ENCODE peak calls at places on chromosomes 6 and 20, in seven cellular contexts. G is natural killer cell, K is astrocyte of the cerebellum, T is fibroblast of the aortic adventitia, L is mesothelial cell of epicardium, Y is lung, P is WTC11. O is an unnamed sample.

GRCh38 chr6:81304486-81304885 is 448.0 kb downstream of the TENT5A start:
- DNase-seq in Y (no peak), L (no peak), T (peak; percentile 25), P (no peak), G (no peak), K (no peak), O (no peak)

GRCh38 chr20:17966432-17967312 is 1.9 kb downstream of the SNX5 start:
- DNase-seq in P (no peak), G (no peak), K (no peak), Y (no peak), L (no peak), T (peak; percentile 61), O (no peak)

GRCh38 chr20:11324990-11325389 is 592.7 kb upstream of the BTBD3 start:
- DNase-seq in P (no peak), K (no peak), Y (no peak), G (no peak), T (no peak), L (no peak), O (no peak)

GRCh38 chr6:108760158-108761050 is 87.8 kb upstream of the ARMC2 start:
- DNase-seq in G (no peak), Y (no peak), T (peak; percentile 55), L (no peak), K (peak; percentile 39), P (no peak), O (no peak)

GRCh38 chr6:41878961-41879405 is 16.2 kb downstream of the USP49 start:
- DNase-seq in Y (no peak), G (no peak), P (no peak), L (no peak), T (peak; percentile 56), K (peak; percentile 9), O (no peak)

GRCh38 chr6:6960571-6961251 is 147.1 kb upstream of the RREB1 start:
- DNase-seq in Y (no peak), P (no peak), G (no peak), T (no peak), L (no peak), K (no peak), O (no peak)

GRCh38 chr6:10414766-10415592 is at the start of gene TFAP2A:
- DNase-seq in L (peak; percentile 67), T (peak; percentile 73), K (no peak), G (no peak), P (peak; percentile 70), Y (no peak), O (no peak)

GRCh38 chr20:41308290-41308691 is 9.2 kb downstream of the ZHX3 start:
- DNase-seq in L (no peak), K (peak; percentile 83), P (no peak), T (peak; percentile 75), G (no peak), Y (no peak), O (no peak)

GRCh38 chr6:119497988-119498727 is 148.6 kb upstream of the MAN1A1 start:
- DNase-seq in K (no peak), T (no peak), L (no peak), P (no peak), G (no peak), Y (no peak), O (no peak)

GRCh38 chr6:56842602-56843475 is 112.1 kb upstream of the BEND6 start:
- DNase-seq in P (peak; percentile 72), T (peak; percentile 70), G (no peak), Y (no peak), L (peak; percentile 62), K (no peak), O (peak; percentile 52)

GRCh38 chr6:28252507-28252975 is 472 bp upstream of the ZKSCAN4 start:
- DNase-seq in T (no peak), G (no peak), L (peak; percentile 39), P (no peak), K (no peak), Y (no peak), O (no peak)

GRCh38 chr20:38946836-38947235 is 15.3 kb upstream of the DHX35 start:
- DNase-seq in T (no peak), G (no peak), Y (no peak), K (no peak), P (no peak), L (no peak), O (no peak)

GRCh38 chr20:7704021-7704420 is 236.2 kb downstream of the HAO1 start:
- DNase-seq in G (no peak), L (no peak), P (no peak), K (no peak), T (no peak), Y (no peak), O (no peak)

GRCh38 chr6:63805345-63805744 is 169.7 kb downstream of the PHF3 start:
- DNase-seq in P (no peak), T (no peak), K (no peak), L (no peak), Y (no peak), G (no peak), O (no peak)

GRCh38 chr6:138440296-138440695 is 36.3 kb downstream of the HEBP2 start:
- DNase-seq in Y (no peak), P (no peak), K (no peak), L (no peak), T (no peak), G (no peak), O (no peak)

GRCh38 chr20:45055056-45055455 is 45.9 kb downstream of the KCNS1 start:
- DNase-seq in L (no peak), G (no peak), K (no peak), P (no peak), T (no peak), Y (no peak), O (no peak)

GRCh38 chr6:71567562-71567961 is 279.0 kb downstream of the OGFRL1 start:
- DNase-seq in L (no peak), G (no peak), T (no peak), K (no peak), Y (no peak), P (no peak), O (no peak)

GRCh38 chr20:48983423-48984400 is 62.2 kb downstream of the ARFGEF2 start:
- DNase-seq in K (peak; percentile 65), Y (no peak), P (no peak), T (peak; percentile 95), L (no peak), G (no peak), O (no peak)

GRCh38 chr20:37309941-37310590 is 20.6 kb downstream of the MANBAL start:
- DNase-seq in K (no peak), L (peak; percentile 54), Y (no peak), T (no peak), G (no peak), P (no peak), O (no peak)

GRCh38 chr20:64131406-64131805 is 24.0 kb upstream of the NPBWR2 start:
- DNase-seq in P (no peak), Y (no peak), G (no peak), K (no peak), T (peak; percentile 2), L (peak; percentile 31), O (no peak)

GRCh38 chr6:47169785-47170685 is 127.9 kb upstream of the ADGRF1 start:
- DNase-seq in L (no peak), K (no peak), G (no peak), T (peak; percentile 90), Y (no peak), P (no peak), O (no peak)

GRCh38 chr6:161618816-161619454 is 345.1 kb upstream of the AGPAT4 start:
- DNase-seq in P (peak; percentile 54), G (no peak), Y (no peak), T (peak; percentile 19), L (no peak), K (peak; percentile 65), O (peak; percentile 21)
- TF ChIP-seq CTCF in P (no peak), G (no peak), Y (no peak), T (peak; percentile 14), L (no peak), K (peak; percentile 74), O (peak; percentile 54)

GRCh38 chr6:166435574-166435973 is 52.8 kb upstream of the MPC1 start:
- DNase-seq in Y (no peak), L (no peak), T (no peak), P (no peak), G (peak; percentile 49), K (no peak), O (no peak)

GRCh38 chr6:166436195-166437139 is 53.7 kb upstream of the MPC1 start:
- DNase-seq in K (no peak), L (no peak), T (no peak), P (no peak), Y (no peak), G (no peak), O (no peak)

GRCh38 chr6:166438211-166438861 is 55.6 kb upstream of the MPC1 start:
- DNase-seq in K (no peak), L (no peak), T (no peak), G (no peak), P (no peak), Y (no peak), O (no peak)

GRCh38 chr6:166439366-166440091 is 56.8 kb upstream of the MPC1 start:
- DNase-seq in T (no peak), L (no peak), K (no peak), G (no peak), P (no peak), Y (no peak), O (no peak)

DNA sequence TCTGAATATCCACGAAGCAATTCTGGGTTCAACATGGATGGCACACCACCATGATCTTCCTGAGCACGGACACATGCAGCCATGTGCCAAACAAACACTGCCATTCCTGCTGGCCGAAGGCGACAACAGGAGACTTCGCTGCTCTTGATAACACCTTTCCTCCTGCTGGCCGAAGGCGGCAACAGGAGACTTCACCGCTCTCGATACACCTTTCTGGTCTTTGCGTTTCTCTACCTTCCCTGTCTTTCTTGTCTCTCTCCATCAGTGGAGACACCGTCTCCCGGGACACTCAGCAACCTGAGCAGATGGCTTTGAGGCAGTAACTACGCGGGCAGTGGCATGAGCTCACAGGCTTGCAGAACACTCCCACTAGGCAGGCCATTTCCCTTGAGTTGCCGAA is 54.9 kb upstream of the MPC1 start:
- DNase-seq in L (no peak), Y (no peak), G (no peak), P (no peak), K (no peak), T (no peak), O (no peak)
- TF ChIP-seq CTCF in L (no peak), Y (no peak), G (no peak), P (no peak), K (no peak), T (no peak), O (no peak)

GRCh38 chr6:160041608-160042007 is 72.7 kb downstream of the IGF2R start:
- DNase-seq in K (peak; percentile 98), P (no peak), G (no peak), Y (peak; percentile 84), T (peak; percentile 94), L (no peak), O (no peak)
- TF ChIP-seq CTCF in K (peak; percentile 69), P (no peak), G (no peak), Y (no peak), T (peak; percentile 51), L (no peak), O (no peak)

DNA sequence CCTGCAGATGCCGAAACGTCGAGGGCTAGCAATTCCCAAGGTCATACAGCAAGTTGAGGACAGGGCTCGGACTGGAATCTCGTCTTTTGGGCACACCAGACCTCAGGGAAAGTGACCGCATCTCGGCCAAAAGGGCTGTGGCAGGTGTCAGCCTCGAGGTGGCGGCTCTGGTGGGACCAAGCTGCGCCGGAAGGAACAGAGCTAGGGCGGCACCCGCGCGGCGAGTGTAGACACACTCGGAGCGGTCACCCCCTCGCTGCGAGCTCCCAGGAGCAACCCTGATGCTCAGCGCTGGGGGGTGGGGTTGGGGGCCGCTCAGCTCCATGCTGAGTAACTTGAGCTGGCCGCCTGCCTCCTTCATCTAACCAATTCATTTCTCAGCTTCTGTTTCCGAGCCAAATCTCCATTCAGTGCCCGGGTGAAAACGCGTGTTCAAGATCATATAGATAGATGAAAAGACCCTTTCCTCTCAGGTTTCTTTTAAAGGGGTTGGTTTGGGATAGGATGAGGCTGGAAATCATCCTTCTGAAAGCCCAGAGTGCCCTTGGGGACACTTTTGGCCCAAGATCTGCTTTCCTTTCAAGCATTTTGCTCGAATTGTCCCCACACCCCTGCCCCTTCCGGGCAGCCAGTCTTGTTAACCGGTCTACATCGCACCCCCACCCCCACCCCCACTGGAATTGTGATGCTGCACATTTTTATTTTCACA is 2.3 kb upstream of the TUBB2B start:
- DNase-seq in L (no peak), G (no peak), Y (no peak), T (peak; percentile 19), P (peak; percentile 69), K (no peak), O (peak; percentile 45)
- TF ChIP-seq CTCF in L (no peak), G (no peak), Y (no peak), T (no peak), P (no peak), K (no peak), O (no peak)